ENCODE peak calls at places on chromosomes 13 and 19, in eight cellular contexts. H, K, V, R, M, Q, G and T are unnamed samples. For H3K4me1, the result is how much of the 10 kb centered on the place peaks cover.

GRCh38 chr19:34067861-34068271 is 104.4 kb upstream of the LSM14A start:
- DNase-seq in H (no peak), K (no peak), V (peak), R (no peak), M (no peak), Q (no peak), G (no peak), T (no peak)

GRCh38 chr19:42563352-42564210 is 31.1 kb downstream of the CEACAM8 start:
- DNase-seq in H (no peak), K (no peak), V (peak), R (no peak), M (no peak), Q (no peak), G (no peak), T (no peak)

GRCh38 chr13:77028202-77028601 is 1.2 kb upstream of the FBXL3 start:
- DNase-seq in H (peak), K (no peak), V (no peak), R (no peak), M (no peak), Q (no peak), G (peak), T (no peak)

GRCh38 chr19:4987692-4988370 is 18.9 kb downstream of the KDM4B start:
- DNase-seq in H (no peak), K (no peak), V (peak), R (no peak), M (no peak), Q (no peak), G (no peak), T (no peak)

GRCh38 chr19:7191946-7192691 is 102.1 kb downstream of the INSR start:
- DNase-seq in H (no peak), K (peak), V (no peak), R (no peak), M (no peak), Q (no peak), G (no peak), T (no peak)

GRCh38 chr19:30678168-30678567 is 306.0 kb downstream of the ZNF536 start:
- DNase-seq in H (no peak), K (no peak), V (no peak), R (no peak), M (no peak), Q (no peak), G (no peak), T (no peak)

GRCh38 chr19:6616011-6616410 is 25.1 kb upstream of the CD70 start:
- DNase-seq in H (no peak), K (no peak), V (no peak), R (no peak), M (no peak), Q (no peak), G (no peak), T (no peak)

GRCh38 chr19:4228765-4229178 is 551 bp upstream of the EBI3 start:
- DNase-seq in H (no peak), K (no peak), V (no peak), R (no peak), M (no peak), Q (no peak), G (no peak), T (no peak)

GRCh38 chr19:19343762-19344161 is 23.1 kb downstream of the MAU2 start:
- DNase-seq in H (no peak), K (no peak), V (no peak), R (no peak), M (no peak), Q (no peak), G (no peak), T (no peak)

GRCh38 chr13:85828094-85828684 is 29.0 kb upstream of the SLITRK6 start:
- DNase-seq in H (no peak), K (no peak), V (peak), R (no peak), M (no peak), Q (no peak), G (no peak), T (no peak)

GRCh38 chr13:101757446-101758039 is 305.1 kb downstream of the ITGBL1 start:
- DNase-seq in H (no peak), K (no peak), V (peak), R (no peak), M (no peak), Q (no peak), G (no peak), T (no peak)

GRCh38 chr19:10828981-10829821 is 6.8 kb downstream of the TMED1 start:
- DNase-seq in H (no peak), K (no peak), V (no peak), R (no peak), M (peak), Q (no peak), G (no peak), T (no peak)
- TF ChIP-seq CTCF in H (no peak), K (no peak), V (no peak), R (no peak), M (no peak), Q (no peak), G (no peak), T (no peak)

GRCh38 chr13:40578055-40578454 is 88.4 kb downstream of the FOXO1 start:
- DNase-seq in H (no peak), K (no peak), V (no peak), R (no peak), M (no peak), Q (no peak), G (no peak), T (no peak)

GRCh38 chr13:40581277-40581579 is 85.2 kb downstream of the FOXO1 start:
- DNase-seq in H (no peak), K (no peak), V (no peak), R (no peak), M (no peak), Q (no peak), G (no peak), T (no peak)

GRCh38 chr13:40582531-40582930 is 83.9 kb downstream of the FOXO1 start:
- DNase-seq in H (no peak), K (no peak), V (no peak), R (no peak), M (no peak), Q (no peak), G (no peak), T (no peak)

GRCh38 chr13:40580566-40581276 is 85.7 kb downstream of the FOXO1 start:
- DNase-seq in H (no peak), K (no peak), V (no peak), R (no peak), M (no peak), Q (no peak), G (no peak), T (no peak)

GRCh38 chr13:40579535-40579934 is 86.9 kb downstream of the FOXO1 start:
- DNase-seq in H (no peak), K (no peak), V (no peak), R (no peak), M (no peak), Q (no peak), G (no peak), T (no peak)
- H3K4me1 ChIP-seq in H (under half), K (half or more), V (under half), R (under half), M (under half), Q (under half), G (under half), T (half or more)

GRCh38 chr19:28217064-28217463 is 995.9 kb downstream of the UQCRFS1 start:
- DNase-seq in H (no peak), K (no peak), V (no peak), R (no peak), M (no peak), Q (no peak), G (no peak), T (no peak)
- TF ChIP-seq CTCF in H (no peak), K (no peak), V (no peak), R (no peak), M (no peak), Q (no peak), G (no peak), T (peak)

GRCh38 chr13:74052402-74052928 is 81.7 kb downstream of the KLF12 start:
- DNase-seq in H (no peak), K (no peak), V (no peak), R (peak), M (no peak), Q (no peak), G (no peak), T (no peak)
- H3K4me1 ChIP-seq in H (under half), K (under half), V (under half), R (under half), M (under half), Q (half or more), G (under half), T (under half)

DNA sequence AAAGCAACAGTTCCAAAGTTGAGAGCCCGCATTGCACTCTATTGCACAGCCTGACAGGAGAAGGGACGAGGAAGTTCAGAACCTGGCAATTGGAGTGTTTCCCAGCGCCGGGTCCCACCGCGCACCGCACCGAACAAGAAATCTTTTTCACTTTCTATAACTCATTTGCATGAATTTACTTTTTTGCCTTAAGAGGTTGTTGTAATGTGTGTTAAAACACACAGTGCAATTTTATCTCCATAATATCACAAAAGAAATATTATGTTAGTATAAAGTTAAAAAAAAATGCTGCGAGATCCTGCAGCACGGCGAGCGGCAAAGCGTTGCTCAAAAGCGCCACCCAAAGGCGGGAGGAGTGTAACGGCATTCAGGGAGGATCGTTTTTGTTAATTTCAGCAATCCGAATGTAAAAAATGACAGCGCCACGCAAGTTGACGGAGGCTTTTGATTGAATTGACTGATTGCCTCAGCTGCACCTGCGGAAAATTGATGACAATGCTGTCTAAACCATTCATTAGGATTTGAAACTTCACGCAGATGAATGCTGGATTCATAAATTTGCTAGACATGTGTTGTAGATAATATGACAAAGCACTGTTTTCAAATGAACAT is 303.6 kb upstream of the ZNF507 start:
- DNase-seq in H (peak), K (no peak), V (peak), R (peak), M (no peak), Q (no peak), G (peak), T (peak)
- TF ChIP-seq CTCF in H (peak), K (no peak), V (peak), R (peak), M (peak), Q (peak), G (peak), T (peak)

DNA sequence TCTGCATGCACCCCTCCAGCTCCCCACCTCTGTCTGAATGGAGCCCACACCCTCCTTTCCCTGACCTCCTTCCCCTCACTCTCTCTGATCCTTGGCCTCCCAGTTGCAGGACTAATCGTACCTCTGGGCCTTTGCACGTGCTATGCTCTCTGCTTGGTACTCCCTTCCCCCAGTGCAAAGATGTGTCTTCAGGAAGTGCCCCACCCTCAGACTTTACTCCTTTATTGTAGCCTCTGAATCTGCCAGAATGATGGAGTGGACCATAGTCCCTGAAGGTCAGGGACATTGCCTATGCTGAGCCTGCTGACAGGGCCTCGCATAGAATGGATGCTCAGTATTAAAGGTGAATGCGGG is 1.3 kb upstream of the JUND start:
- DNase-seq in H (no peak), K (no peak), V (no peak), R (no peak), M (no peak), Q (no peak), G (no peak), T (no peak)
- H3K4me1 ChIP-seq in H (under half), K (under half), V (under half), R (under half), M (under half), Q (under half), G (under half), T (under half)

GRCh38 chr19:43768273-43769050 is 12.3 kb downstream of the KCNN4 start:
- DNase-seq in H (no peak), K (no peak), V (no peak), R (peak), M (no peak), Q (no peak), G (no peak), T (peak)

GRCh38 chr19:43767818-43768217 is 13.0 kb downstream of the KCNN4 start:
- DNase-seq in H (no peak), K (no peak), V (no peak), R (no peak), M (no peak), Q (no peak), G (no peak), T (no peak)

GRCh38 chr19:43765109-43765876 is 10.5 kb upstream of the SMG9 start:
- DNase-seq in H (peak), K (peak), V (peak), R (peak), M (peak), Q (peak), G (peak), T (no peak)

GRCh38 chr19:43767316-43767715 is 12.6 kb upstream of the SMG9 start:
- DNase-seq in H (no peak), K (no peak), V (no peak), R (no peak), M (no peak), Q (no peak), G (no peak), T (no peak)

DNA sequence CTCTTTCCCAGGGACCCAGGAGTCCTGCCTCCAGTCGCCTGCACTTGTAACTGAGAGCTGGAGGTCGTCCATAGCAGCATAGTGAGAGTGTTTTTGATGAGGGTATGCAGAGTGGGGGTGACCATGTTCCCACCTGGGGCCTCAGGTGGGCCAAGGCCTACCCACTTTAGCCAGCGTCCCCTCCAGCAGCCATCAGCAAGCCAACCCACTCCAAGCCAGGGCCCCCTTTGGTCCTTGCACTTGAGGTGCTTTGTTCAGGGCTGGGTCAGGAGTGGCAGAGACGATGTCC is 11.9 kb upstream of the SMG9 start:
- DNase-seq in H (no peak), K (no peak), V (no peak), R (no peak), M (no peak), Q (no peak), G (no peak), T (no peak)
- TF ChIP-seq CTCF in H (no peak), K (peak), V (no peak), R (no peak), M (no peak), Q (no peak), G (no peak), T (no peak)

GRCh38 chr19:48900477-48901452 is 653 bp downstream of the NUCB1 start:
- DNase-seq in H (no peak), K (no peak), V (peak), R (no peak), M (no peak), Q (no peak), G (no peak), T (no peak)
- H3K4me1 ChIP-seq in H (under half), K (under half), V (under half), R (under half), M (under half), Q (under half), G (under half), T (under half)

GRCh38 chr13:110354715-110355473 is 47.8 kb downstream of the COL4A2 start:
- DNase-seq in H (no peak), K (no peak), V (no peak), R (no peak), M (no peak), Q (no peak), G (no peak), T (no peak)

GRCh38 chr13:110354209-110354627 is 47.1 kb downstream of the COL4A2 start:
- DNase-seq in H (no peak), K (no peak), V (peak), R (no peak), M (no peak), Q (no peak), G (no peak), T (no peak)

GRCh38 chr13:110351636-110352420 is 44.7 kb downstream of the COL4A2 start:
- DNase-seq in H (no peak), K (no peak), V (no peak), R (no peak), M (no peak), Q (no peak), G (no peak), T (no peak)

GRCh38 chr13:110353339-110353977 is 46.4 kb downstream of the COL4A2 start:
- DNase-seq in H (no peak), K (no peak), V (no peak), R (no peak), M (no peak), Q (no peak), G (no peak), T (no peak)

GRCh38 chr13:110352735-110353134 is 45.7 kb downstream of the COL4A2 start:
- DNase-seq in H (no peak), K (no peak), V (no peak), R (no peak), M (no peak), Q (no peak), G (no peak), T (no peak)
- TF ChIP-seq CTCF in H (no peak), K (no peak), V (peak), R (no peak), M (no peak), Q (no peak), G (no peak), T (no peak)

GRCh38 chr19:47520839-47521238 is 6.0 kb upstream of the NAPA start:
- DNase-seq in H (no peak), K (no peak), V (no peak), R (no peak), M (no peak), Q (no peak), G (no peak), T (no peak)
- H3K4me1 ChIP-seq in H (under half), K (half or more), V (under half), R (under half), M (under half), Q (under half), G (under half), T (under half)